ENCODE peak calls at places on chromosomes 13 and 19, in nine cellular contexts. V is neuronal stem cell; X is AG08396; P is tibial artery; N is A172; L is ACHN; W is GM12865; A is stimulated activated CD4-positive, alpha-beta T cell treated with anti-CD3 and anti-CD28 coated beads, Interleukin-15, amount 100 ng/mL, for 48 hours; K is amniotic stem cell. I is an unnamed sample.

GRCh38 chr13:88014527-88014926 is 343.4 kb downstream of the SLITRK5 start:
- DNase-seq in P (no peak), L (no peak), X (no peak), V (no peak), W (no peak), N (no peak), A (no peak), K (no peak), I (no peak)

GRCh38 chr19:41601771-41602170 is 25.1 kb downstream of the CEACAM4 start:
- DNase-seq in A (no peak), V (no peak), N (no peak), L (no peak), W (no peak), P (peak; percentile 55), X (no peak), K (no peak), I (no peak)

GRCh38 chr13:101691326-101691725 is 238.9 kb downstream of the ITGBL1 start:
- DNase-seq in X (no peak), N (no peak), V (no peak), K (no peak), P (no peak), A (no peak), L (no peak), W (no peak), I (no peak)

GRCh38 chr19:5090780-5091575 is 122.1 kb downstream of the KDM4B start:
- DNase-seq in P (peak; percentile 81), X (peak; percentile 59), W (no peak), N (peak; percentile 33), A (no peak), V (peak; percentile 24), L (no peak), K (no peak), I (peak; percentile 11)

GRCh38 chr19:4064551-4065260 is 2.0 kb downstream of the ZBTB7A start:
- DNase-seq in K (no peak), N (peak; percentile 42), A (no peak), V (no peak), L (peak; percentile 41), X (no peak), W (peak; percentile 56), P (no peak), I (no peak)

GRCh38 chr13:113651511-113652403 is 6.2 kb downstream of the ATP4B start:
- DNase-seq in W (no peak), A (no peak), N (no peak), P (peak; percentile 60), V (no peak), X (no peak), L (no peak), K (no peak), I (no peak)

GRCh38 chr13:50255639-50256038 is 240.4 kb downstream of the KCNRG start:
- DNase-seq in W (peak; percentile 6), P (no peak), V (no peak), A (no peak), L (no peak), X (no peak), K (no peak), N (no peak), I (no peak)

GRCh38 chr13:102726430-102726829 is 31.6 kb upstream of the METTL21C start:
- DNase-seq in V (no peak), L (peak; percentile 14), N (no peak), X (no peak), P (no peak), K (no peak), A (no peak), W (peak; percentile 16), I (no peak)

I was measured in kidney glomerular epithelial cell.